ENCODE peak calls at places on chromosomes 4 and X, in four cellular contexts. Y, K, S and I are unnamed samples.

GRCh38 chrX:11367609-11368430 is 74.6 kb downstream of the AMELX start:
- DNase-seq in Y (no peak), K (no peak), S (no peak), I (no peak)

GRCh38 chr4:101262683-101263082 is 84.6 kb downstream of the PPP3CA start:
- DNase-seq in Y (no peak), K (no peak), S (no peak), I (no peak)

GRCh38 chrX:118240359-118240758 is 105.5 kb upstream of the WDR44 start:
- DNase-seq in Y (no peak), K (no peak), S (no peak), I (no peak)

GRCh38 chr4:8067945-8068894 is 90.4 kb downstream of the ABLIM2 start:
- DNase-seq in Y (no peak), K (no peak), S (no peak), I (peak; percentile 68)

GRCh38 chrX:130330706-130331105 is 9.0 kb upstream of the SLC25A14 start:
- DNase-seq in Y (peak; percentile 49), K (peak; percentile 15), S (peak; percentile 8), I (peak; percentile 27)

GRCh38 chrX:41329101-41329500 is 4.9 kb upstream of the DDX3X start:
- DNase-seq in Y (no peak), K (no peak), S (no peak), I (no peak)

GRCh38 chrX:17801431-17801830 is 59.7 kb downstream of the RAI2 start:
- DNase-seq in Y (no peak), K (no peak), S (no peak), I (no peak)

GRCh38 chr4:147825451-147826287 is 93.8 kb downstream of the ARHGAP10 start:
- DNase-seq in Y (no peak), K (no peak), S (no peak), I (peak; percentile 62)

GRCh38 chrX:102966701-102967100 is 29.6 kb downstream of the RAB40AL start:
- DNase-seq in Y (no peak), K (no peak), S (no peak), I (no peak)

GRCh38 chr4:2244947-2245786 is 3.2 kb upstream of the HAUS3 start:
- DNase-seq in Y (peak; percentile 6), K (no peak), S (no peak), I (peak; percentile 50)

GRCh38 chr4:121950680-121951569 is 935 bp downstream of the TRPC3 start:
- DNase-seq in Y (peak; percentile 66), K (peak; percentile 27), S (no peak), I (peak; percentile 18)

GRCh38 chrX:138026211-138026610 is 460.3 kb downstream of the ZIC3 start:
- DNase-seq in Y (peak; percentile 24), K (no peak), S (no peak), I (no peak)
- TF ChIP-seq CTCF in Y (peak; percentile 4), K (no peak), S (peak; percentile 33), I (peak; percentile 39)

DNA sequence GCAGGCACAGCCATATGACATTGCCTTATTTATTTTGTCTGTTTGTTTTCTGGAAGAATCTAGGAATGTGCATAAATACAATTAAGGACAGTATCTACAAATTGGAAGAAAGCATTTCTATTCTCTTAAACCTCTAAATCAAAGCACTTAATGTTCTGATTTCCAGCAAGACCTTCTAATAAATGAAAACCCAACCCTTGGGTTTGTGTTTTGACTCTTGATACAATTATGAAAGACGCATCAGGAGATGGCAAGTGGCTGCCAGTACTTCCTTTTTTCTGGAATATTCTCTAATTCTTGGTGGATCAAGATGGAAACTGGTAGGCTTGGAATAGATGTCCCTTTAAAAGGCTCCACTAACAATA is 428 bp upstream of the CPE start:
- DNase-seq in Y (no peak), K (no peak), S (no peak), I (no peak)
- TF ChIP-seq CTCF in Y (no peak), K (no peak), S (no peak), I (no peak)

GRCh38 chrX:121254336-121254735 is 206.9 kb downstream of the GLUD2 start:
- DNase-seq in Y (no peak), K (no peak), S (no peak), I (no peak)
- TF ChIP-seq CTCF in Y (no peak), K (no peak), S (no peak), I (no peak)

GRCh38 chr4:109673303-109673702 is 29.9 kb downstream of the CASP6 start:
- DNase-seq in Y (no peak), K (no peak), S (no peak), I (no peak)

GRCh38 chr4:109675181-109675580 is 28.1 kb downstream of the CASP6 start:
- DNase-seq in Y (no peak), K (no peak), S (no peak), I (no peak)

GRCh38 chr4:109675843-109676242 is 27.4 kb downstream of the CASP6 start:
- DNase-seq in Y (no peak), K (no peak), S (no peak), I (no peak)

GRCh38 chr4:109672173-109672572 is 31.1 kb downstream of the CASP6 start:
- DNase-seq in Y (no peak), K (no peak), S (no peak), I (no peak)

GRCh38 chr4:109676886-109677285 is 26.4 kb downstream of the CASP6 start:
- DNase-seq in Y (no peak), K (no peak), S (no peak), I (no peak)
- TF ChIP-seq CTCF in Y (no peak), K (no peak), S (peak; percentile 8), I (no peak)

GRCh38 chr4:161256716-161257115 is 907.1 kb downstream of the FSTL5 start:
- DNase-seq in Y (no peak), K (no peak), S (no peak), I (no peak)
- TF ChIP-seq CTCF in Y (peak; percentile 48), K (no peak), S (peak; percentile 53), I (no peak)

DNA sequence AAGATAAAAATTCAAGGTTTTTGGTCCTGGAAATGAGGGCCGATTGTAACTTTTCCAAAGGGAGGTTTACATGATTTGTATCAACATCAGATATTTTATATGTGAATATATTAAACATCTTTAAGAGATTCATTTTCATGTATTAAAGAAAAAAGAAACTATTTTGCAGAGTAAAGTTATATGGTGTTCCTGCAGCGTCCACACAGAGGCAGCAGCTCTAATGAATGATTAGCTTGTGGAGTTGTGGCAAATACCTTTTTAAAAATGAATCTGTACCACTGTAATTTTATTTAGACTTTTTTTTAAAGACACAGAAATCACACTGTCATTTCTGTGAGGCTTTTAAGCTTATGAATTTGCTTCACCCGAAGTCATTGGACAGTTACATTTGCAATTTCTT is 25.6 kb upstream of the FHDC1 start:
- DNase-seq in Y (no peak), K (no peak), S (no peak), I (no peak)
- TF ChIP-seq CTCF in Y (no peak), K (no peak), S (no peak), I (no peak)

DNA sequence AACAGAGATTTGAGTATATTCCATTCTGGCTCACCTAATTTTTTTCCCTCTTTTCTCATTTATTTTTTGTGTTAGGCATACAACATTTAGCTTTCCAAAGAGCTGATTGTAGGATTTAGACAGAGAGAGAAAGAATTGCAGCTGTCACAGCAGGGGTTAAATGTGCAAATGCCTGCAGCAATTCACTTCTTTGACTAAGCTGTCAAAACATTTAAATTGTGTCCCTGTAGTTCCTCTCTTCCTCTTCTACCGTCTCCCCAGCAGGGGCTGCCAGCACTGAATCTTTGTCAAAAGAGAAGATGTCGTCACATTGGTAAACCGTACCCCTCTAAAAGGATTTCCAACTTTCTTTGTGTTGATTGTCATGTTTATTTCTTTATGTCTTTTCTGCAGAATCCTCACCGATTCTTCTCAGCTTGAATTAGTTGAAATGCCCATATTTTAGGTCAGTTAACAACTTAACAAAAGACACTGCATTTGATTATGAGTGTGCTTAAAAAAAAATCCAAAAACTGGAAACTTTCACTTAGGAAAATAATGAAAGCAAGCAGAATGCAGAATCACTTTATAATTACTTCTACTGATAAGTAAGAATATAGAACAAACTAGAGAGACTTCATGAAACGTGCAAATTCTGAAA is 111.1 kb upstream of the PTPN13 start:
- DNase-seq in Y (no peak), K (no peak), S (no peak), I (no peak)
- TF ChIP-seq CTCF in Y (no peak), K (no peak), S (peak; percentile 35), I (no peak)

GRCh38 chr4:123994917-123995316 is 598.3 kb downstream of the SPRY1 start:
- DNase-seq in Y (no peak), K (no peak), S (no peak), I (no peak)
- TF ChIP-seq CTCF in Y (no peak), K (no peak), S (no peak), I (peak; percentile 9)